ENCODE peak calls at places on chromosomes 5 and 9, in five cellular contexts. One of them, this sample, is unnamed.

GRCh38 chr5:34620185-34620584 is 35.9 kb upstream of the RAI14 start:
- DNase-seq in endothelial cell of umbilical vein: peak
- DNase-seq in WTC11: no peak
- DNase-seq in A549: no peak
- DNase-seq in HepG2: no peak
- DNase-seq in this sample: no peak

GRCh38 chr5:10556331-10556807 is 7.5 kb upstream of the ANKRD33B start:
- DNase-seq in endothelial cell of umbilical vein: no peak
- DNase-seq in WTC11: no peak
- DNase-seq in A549: peak
- DNase-seq in HepG2: no peak
- DNase-seq in this sample: no peak

GRCh38 chr5:180347651-180348050 is 5.5 kb downstream of the GFPT2 start:
- DNase-seq in endothelial cell of umbilical vein: no peak
- DNase-seq in WTC11: no peak
- DNase-seq in A549: no peak
- DNase-seq in HepG2: no peak
- DNase-seq in this sample: no peak

GRCh38 chr9:111621895-111622480 is 9.1 kb upstream of the DNAJC25 start:
- DNase-seq in endothelial cell of umbilical vein: peak
- DNase-seq in WTC11: peak
- DNase-seq in A549: peak
- DNase-seq in HepG2: peak
- DNase-seq in this sample: peak

GRCh38 chr5:172002310-172002709 is 4.1 kb downstream of the FBXW11 start:
- DNase-seq in endothelial cell of umbilical vein: peak
- DNase-seq in WTC11: no peak
- DNase-seq in A549: peak
- DNase-seq in HepG2: peak
- DNase-seq in this sample: peak

GRCh38 chr5:158621381-158621780 is 478.3 kb downstream of the EBF1 start:
- DNase-seq in endothelial cell of umbilical vein: no peak
- DNase-seq in WTC11: no peak
- DNase-seq in A549: no peak
- DNase-seq in HepG2: no peak
- DNase-seq in this sample: no peak

GRCh38 chr5:57841671-57842375 is 359.2 kb upstream of the ACTBL2 start:
- DNase-seq in endothelial cell of umbilical vein: peak
- DNase-seq in WTC11: peak
- DNase-seq in A549: peak
- DNase-seq in HepG2: no peak
- DNase-seq in this sample: no peak

GRCh38 chr5:131324311-131324710 is 60.5 kb downstream of the CDC42SE2 start:
- DNase-seq in endothelial cell of umbilical vein: no peak
- DNase-seq in WTC11: no peak
- DNase-seq in A549: no peak
- DNase-seq in HepG2: no peak
- DNase-seq in this sample: no peak

GRCh38 chr9:137084526-137084925 is 2.3 kb upstream of the MAN1B1 start:
- DNase-seq in endothelial cell of umbilical vein: no peak
- DNase-seq in WTC11: no peak
- DNase-seq in A549: no peak
- DNase-seq in HepG2: no peak
- DNase-seq in this sample: no peak

GRCh38 chr9:37593877-37594448 is 1.6 kb upstream of the TOMM5 start:
- DNase-seq in endothelial cell of umbilical vein: no peak
- DNase-seq in WTC11: no peak
- DNase-seq in A549: no peak
- DNase-seq in HepG2: no peak
- DNase-seq in this sample: no peak

GRCh38 chr5:124544366-124545055 is 201.9 kb downstream of the ZNF608 start:
- DNase-seq in endothelial cell of umbilical vein: no peak
- DNase-seq in WTC11: no peak
- DNase-seq in A549: no peak
- DNase-seq in HepG2: peak
- DNase-seq in this sample: no peak

GRCh38 chr9:13082796-13083195 is 196.7 kb downstream of the MPDZ start:
- DNase-seq in endothelial cell of umbilical vein: no peak
- DNase-seq in WTC11: no peak
- DNase-seq in A549: no peak
- DNase-seq in HepG2: no peak
- DNase-seq in this sample: no peak

GRCh38 chr9:33765411-33765810 is 29.9 kb upstream of the PRSS3 start:
- DNase-seq in endothelial cell of umbilical vein: peak
- DNase-seq in WTC11: no peak
- DNase-seq in A549: no peak
- DNase-seq in HepG2: no peak
- DNase-seq in this sample: peak

GRCh38 chr9:16000826-16001225 is 448.0 kb downstream of the CCDC171 start:
- DNase-seq in endothelial cell of umbilical vein: no peak
- DNase-seq in WTC11: no peak
- DNase-seq in A549: no peak
- DNase-seq in HepG2: no peak
- DNase-seq in this sample: no peak

GRCh38 chr5:33841829-33842228 is 50.0 kb downstream of the ADAMTS12 start:
- DNase-seq in endothelial cell of umbilical vein: no peak
- DNase-seq in WTC11: no peak
- DNase-seq in A549: no peak
- DNase-seq in HepG2: no peak
- DNase-seq in this sample: no peak

GRCh38 chr5:150763023-150763793 is 4.4 kb upstream of the DCTN4 start:
- DNase-seq in endothelial cell of umbilical vein: no peak
- DNase-seq in WTC11: no peak
- DNase-seq in A549: no peak
- DNase-seq in HepG2: peak
- DNase-seq in this sample: peak

GRCh38 chr5:86864022-86864421 is 246.3 kb downstream of the COX7C start:
- DNase-seq in endothelial cell of umbilical vein: no peak
- DNase-seq in WTC11: no peak
- DNase-seq in A549: no peak
- DNase-seq in HepG2: no peak
- DNase-seq in this sample: no peak

GRCh38 chr5:28174691-28175090 is 1136.3 kb upstream of the CDH9 start:
- DNase-seq in endothelial cell of umbilical vein: no peak
- DNase-seq in WTC11: no peak
- DNase-seq in A549: no peak
- DNase-seq in HepG2: no peak
- DNase-seq in this sample: no peak

GRCh38 chr9:126373241-126373640 is 46.6 kb downstream of the MVB12B start:
- DNase-seq in endothelial cell of umbilical vein: peak
- DNase-seq in WTC11: no peak
- DNase-seq in A549: peak
- DNase-seq in HepG2: peak
- DNase-seq in this sample: no peak
- TF ChIP-seq MAX in endothelial cell of umbilical vein: no peak
- TF ChIP-seq MAX in WTC11: no peak
- TF ChIP-seq MAX in A549: no peak
- TF ChIP-seq MAX in HepG2: no peak
- TF ChIP-seq MAX in this sample: no peak

GRCh38 chr9:6304232-6304631 is 23.9 kb upstream of the TPD52L3 start:
- DNase-seq in endothelial cell of umbilical vein: no peak
- DNase-seq in WTC11: no peak
- DNase-seq in A549: no peak
- DNase-seq in HepG2: no peak
- DNase-seq in this sample: no peak

GRCh38 chr9:6305954-6306563 is 22.1 kb upstream of the TPD52L3 start:
- DNase-seq in endothelial cell of umbilical vein: peak
- DNase-seq in WTC11: no peak
- DNase-seq in A549: peak
- DNase-seq in HepG2: peak
- DNase-seq in this sample: peak

GRCh38 chr9:6307551-6308096 is 20.6 kb upstream of the TPD52L3 start:
- DNase-seq in endothelial cell of umbilical vein: no peak
- DNase-seq in WTC11: no peak
- DNase-seq in A549: no peak
- DNase-seq in HepG2: no peak
- DNase-seq in this sample: no peak

DNA sequence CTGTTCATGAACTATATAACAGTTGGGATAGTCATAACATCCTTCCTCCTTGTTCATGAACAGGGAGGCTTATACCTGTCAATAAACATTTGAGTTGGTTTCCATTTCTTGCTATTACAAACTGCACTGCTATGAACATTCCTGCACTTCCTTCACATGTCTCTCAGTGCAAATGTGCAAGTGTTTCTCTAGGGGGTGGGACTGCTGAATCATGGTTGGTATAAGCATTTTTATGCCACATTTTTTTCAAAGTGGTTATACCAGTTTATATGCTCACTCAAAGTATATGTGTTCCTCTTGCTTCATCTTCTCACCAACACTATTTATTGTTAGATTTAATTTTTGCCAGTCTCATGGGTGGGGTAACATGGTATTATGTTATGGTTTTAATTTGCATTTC is 25.8 kb upstream of the TPD52L3 start:
- DNase-seq in endothelial cell of umbilical vein: peak
- DNase-seq in WTC11: no peak
- DNase-seq in A549: no peak
- DNase-seq in HepG2: no peak
- DNase-seq in this sample: no peak
- TF ChIP-seq MAX in endothelial cell of umbilical vein: no peak
- TF ChIP-seq MAX in WTC11: no peak
- TF ChIP-seq MAX in A549: no peak
- TF ChIP-seq MAX in HepG2: no peak
- TF ChIP-seq MAX in this sample: no peak

GRCh38 chr5:43771611-43772031 is 168.6 kb downstream of the NNT start:
- DNase-seq in endothelial cell of umbilical vein: no peak
- DNase-seq in WTC11: no peak
- DNase-seq in A549: no peak
- DNase-seq in HepG2: no peak
- DNase-seq in this sample: no peak

GRCh38 chr5:43769576-43770352 is 166.8 kb downstream of the NNT start:
- DNase-seq in endothelial cell of umbilical vein: peak
- DNase-seq in WTC11: no peak
- DNase-seq in A549: no peak
- DNase-seq in HepG2: no peak
- DNase-seq in this sample: no peak

GRCh38 chr5:43772601-43773031 is 169.6 kb downstream of the NNT start:
- DNase-seq in endothelial cell of umbilical vein: peak
- DNase-seq in WTC11: no peak
- DNase-seq in A549: no peak
- DNase-seq in HepG2: no peak
- DNase-seq in this sample: peak

GRCh38 chr5:43775000-43775399 is 172.0 kb downstream of the NNT start:
- DNase-seq in endothelial cell of umbilical vein: no peak
- DNase-seq in WTC11: no peak
- DNase-seq in A549: no peak
- DNase-seq in HepG2: no peak
- DNase-seq in this sample: no peak

GRCh38 chr5:43773032-43773830 is 170.3 kb downstream of the NNT start:
- DNase-seq in endothelial cell of umbilical vein: peak
- DNase-seq in WTC11: no peak
- DNase-seq in A549: no peak
- DNase-seq in HepG2: peak
- DNase-seq in this sample: peak
- TF ChIP-seq MAX in endothelial cell of umbilical vein: no peak
- TF ChIP-seq MAX in WTC11: no peak
- TF ChIP-seq MAX in A549: no peak
- TF ChIP-seq MAX in HepG2: no peak
- TF ChIP-seq MAX in this sample: peak

GRCh38 chr5:170719551-170719950 is 64.0 kb upstream of the GABRP start:
- DNase-seq in endothelial cell of umbilical vein: no peak
- DNase-seq in WTC11: no peak
- DNase-seq in A549: no peak
- DNase-seq in HepG2: no peak
- DNase-seq in this sample: no peak
- TF ChIP-seq MAX in endothelial cell of umbilical vein: no peak
- TF ChIP-seq MAX in WTC11: no peak
- TF ChIP-seq MAX in A549: no peak
- TF ChIP-seq MAX in HepG2: no peak
- TF ChIP-seq MAX in this sample: no peak

GRCh38 chr9:88721028-88721427 is 186.1 kb downstream of the NXNL2 start:
- DNase-seq in endothelial cell of umbilical vein: no peak
- DNase-seq in WTC11: no peak
- DNase-seq in A549: no peak
- DNase-seq in HepG2: no peak
- DNase-seq in this sample: no peak

GRCh38 chr9:88723751-88724150 is 188.8 kb downstream of the NXNL2 start:
- DNase-seq in endothelial cell of umbilical vein: no peak
- DNase-seq in WTC11: no peak
- DNase-seq in A549: no peak
- DNase-seq in HepG2: no peak
- DNase-seq in this sample: no peak

GRCh38 chr9:88721528-88722279 is 186.7 kb downstream of the NXNL2 start:
- DNase-seq in endothelial cell of umbilical vein: no peak
- DNase-seq in WTC11: no peak
- DNase-seq in A549: no peak
- DNase-seq in HepG2: no peak
- DNase-seq in this sample: no peak

GRCh38 chr9:88724241-88724805 is 189.3 kb downstream of the NXNL2 start:
- DNase-seq in endothelial cell of umbilical vein: no peak
- DNase-seq in WTC11: no peak
- DNase-seq in A549: no peak
- DNase-seq in HepG2: no peak
- DNase-seq in this sample: no peak

GRCh38 chr9:88722753-88723152 is 187.8 kb downstream of the NXNL2 start:
- DNase-seq in endothelial cell of umbilical vein: peak
- DNase-seq in WTC11: no peak
- DNase-seq in A549: peak
- DNase-seq in HepG2: no peak
- DNase-seq in this sample: peak
- TF ChIP-seq MAX in endothelial cell of umbilical vein: no peak
- TF ChIP-seq MAX in WTC11: no peak
- TF ChIP-seq MAX in A549: no peak
- TF ChIP-seq MAX in HepG2: no peak
- TF ChIP-seq MAX in this sample: no peak

DNA sequence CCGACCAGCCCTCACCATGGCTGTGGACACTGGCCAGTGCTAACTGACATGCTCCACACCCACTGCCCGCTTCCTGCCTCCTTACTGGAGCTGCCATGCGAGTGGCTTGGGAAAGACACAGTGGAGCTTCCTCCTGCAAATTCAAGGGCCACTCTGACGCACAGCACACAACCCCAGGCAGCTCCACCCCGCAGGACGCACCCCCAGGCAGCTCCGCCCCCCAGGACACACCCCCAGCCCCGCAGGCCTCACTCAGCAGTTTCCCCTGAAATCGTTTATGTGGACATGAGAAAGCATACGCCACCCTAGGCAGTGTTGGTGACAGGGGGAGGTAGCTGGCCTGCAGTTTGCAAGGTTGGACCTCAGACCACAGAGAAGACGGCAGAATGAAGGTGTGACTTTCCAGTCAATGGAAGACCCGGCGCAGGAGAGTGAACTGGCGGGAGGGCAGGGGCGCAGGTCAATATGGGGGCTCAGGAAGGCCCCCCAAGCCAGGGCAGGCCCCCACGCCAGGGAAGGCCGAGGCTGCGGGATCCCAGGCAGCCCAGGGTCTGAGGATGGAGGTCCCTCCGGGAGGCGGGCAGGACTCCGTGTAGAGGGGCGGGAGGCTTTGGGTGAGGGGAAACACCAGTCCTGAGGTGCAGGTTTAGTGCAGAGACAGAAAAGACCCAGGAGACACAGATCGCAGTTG is 21.6 kb downstream of the LPCAT1 start:
- DNase-seq in endothelial cell of umbilical vein: no peak
- DNase-seq in WTC11: no peak
- DNase-seq in A549: no peak
- DNase-seq in HepG2: no peak
- DNase-seq in this sample: peak
- TF ChIP-seq MAX in endothelial cell of umbilical vein: no peak
- TF ChIP-seq MAX in WTC11: no peak
- TF ChIP-seq MAX in A549: no peak
- TF ChIP-seq MAX in HepG2: no peak
- TF ChIP-seq MAX in this sample: no peak